ENCODE peak calls at places on chromosomes 5 and 9, in ten cellular contexts. K is H9; I is WTC11; Y is omental fat pad; H is GF-D8; B is stimulated activated CD4-positive, alpha-beta T cell treated with anti-CD3 and anti-CD28 coated beads, TNF-alpha, amount 100 ng/mL, for 48 hours; O is coronary artery; T is AG09319; L is activated T-helper 1 cell treated with Interleukin-2 at 50 U/mL for 16 hours; Z is RPMI8226. C is an unnamed sample.

GRCh38 chr9:33042528-33042927 is 17.5 kb downstream of the DNAJA1 start:
- DNase-seq in K (no peak), I (no peak), Y (no peak), H (no peak), B (no peak), O (no peak), T (no peak), L (no peak), Z (no peak), C (no peak)

GRCh38 chr5:128566170-128566569 is 28.1 kb upstream of the FBN2 start:
- DNase-seq in K (no peak), I (no peak), Y (no peak), H (no peak), B (no peak), O (no peak), T (no peak), L (no peak), Z (no peak), C (no peak)

GRCh38 chr5:40221796-40222195 is 457.9 kb upstream of the PTGER4 start:
- DNase-seq in K (no peak), I (no peak), Y (no peak), H (no peak), B (no peak), O (no peak), T (no peak), L (no peak), Z (no peak), C (peak)

GRCh38 chr5:61298580-61298979 is 33.5 kb upstream of the ZSWIM6 start:
- DNase-seq in K (no peak), I (no peak), Y (no peak), H (no peak), B (no peak), O (no peak), T (no peak), L (no peak), Z (no peak), C (no peak)

GRCh38 chr9:69622664-69623063 is 49.5 kb downstream of the APBA1 start:
- DNase-seq in K (no peak), I (no peak), Y (no peak), H (no peak), B (no peak), O (no peak), T (peak), L (no peak), Z (no peak), C (no peak)

GRCh38 chr5:179368806-179369529 is 23.7 kb upstream of the ADAMTS2 start:
- DNase-seq in K (no peak), I (no peak), Y (no peak), H (no peak), B (no peak), O (no peak), T (no peak), L (no peak), Z (no peak), C (no peak)

GRCh38 chr5:42605490-42605889 is 151.1 kb upstream of the CCDC152 start:
- DNase-seq in K (no peak), I (no peak), Y (no peak), H (no peak), B (no peak), O (no peak), T (no peak), L (no peak), Z (no peak), C (no peak)

GRCh38 chr5:10695759-10696543 is 65.1 kb downstream of the DAP start:
- DNase-seq in K (no peak), I (no peak), Y (no peak), H (no peak), B (no peak), O (no peak), T (no peak), L (no peak), Z (no peak), C (no peak)

GRCh38 chr5:55319481-55319880 is 11.7 kb downstream of the MTREX start:
- DNase-seq in K (no peak), I (no peak), Y (no peak), H (no peak), B (no peak), O (no peak), T (no peak), L (no peak), Z (no peak), C (no peak)

GRCh38 chr9:127741831-127742434 is 6.8 kb upstream of the TOR2A start:
- DNase-seq in K (peak), I (peak), Y (peak), H (no peak), B (no peak), O (no peak), T (no peak), L (no peak), Z (no peak), C (no peak)

GRCh38 chr5:169880012-169880673 is 100.2 kb downstream of the INSYN2B start:
- DNase-seq in K (no peak), I (no peak), Y (no peak), H (no peak), B (no peak), O (no peak), T (no peak), L (no peak), Z (no peak), C (no peak)